ENCODE peak calls at places on chromosome 11, in eight cellular contexts. M is left cardiac atrium; T is stimulated activated CD8-positive, alpha-beta memory T cell treated with anti-CD3 and anti-CD28 coated beads, Interleukin-7, amount 100 ng/mL, for 48 hours; R is stimulated activated CD4-positive, alpha-beta T cell treated with anti-CD3 and anti-CD28 coated beads, Interleukin-4, amount 100 ng/mL, for 48 hours; D is AML-193; X is AG08396; L is cardiac fibroblast; N is COR-L47. B is an unnamed sample.

GRCh38 chr11:76048763-76049162 is 157.5 kb downstream of the WNT11 start:
- DNase-seq in M (no peak), T (peak; percentile 1), R (peak; percentile 9), D (no peak), X (no peak), L (no peak), N (peak; percentile 48), B (peak; percentile 33)

GRCh38 chr11:96655474-96655873 is 265.7 kb downstream of the JRKL start:
- DNase-seq in M (no peak), T (no peak), R (no peak), D (no peak), X (no peak), L (no peak), N (no peak), B (no peak)

GRCh38 chr11:93861808-93862207 is 11.4 kb upstream of the VSTM5 start:
- DNase-seq in M (peak; percentile 55), T (no peak), R (no peak), D (no peak), X (no peak), L (peak; percentile 45), N (no peak), B (no peak)

GRCh38 chr11:78350101-78350645 is 67.4 kb downstream of the GAB2 start:
- DNase-seq in M (no peak), T (no peak), R (no peak), D (peak; percentile 84), X (peak; percentile 10), L (peak; percentile 44), N (no peak), B (no peak)

GRCh38 chr11:106457727-106458126 is 380.3 kb downstream of the AASDHPPT start:
- DNase-seq in M (no peak), T (no peak), R (no peak), D (no peak), X (peak; percentile 10), L (peak; percentile 83), N (no peak), B (no peak)

GRCh38 chr11:102676086-102676485 is 29.5 kb downstream of the MMP27 start:
- DNase-seq in M (no peak), T (no peak), R (no peak), D (no peak), X (no peak), L (no peak), N (no peak), B (no peak)

GRCh38 chr11:26992031-26992541 is 1.8 kb upstream of the FIBIN start:
- DNase-seq in M (no peak), T (no peak), R (no peak), D (no peak), X (peak; percentile 74), L (peak; percentile 96), N (no peak), B (no peak)

GRCh38 chr11:12060385-12060980 is 49.9 kb upstream of the MICAL2 start:
- DNase-seq in M (no peak), T (no peak), R (no peak), D (no peak), X (no peak), L (no peak), N (no peak), B (no peak)

GRCh38 chr11:31649567-31649966 is 140.0 kb downstream of the ELP4 start:
- DNase-seq in M (no peak), T (no peak), R (no peak), D (no peak), X (no peak), L (no peak), N (peak; percentile 32), B (no peak)

GRCh38 chr11:101715281-101715680 is 131.5 kb upstream of the TRPC6 start:
- DNase-seq in M (no peak), T (no peak), R (no peak), D (no peak), X (no peak), L (no peak), N (no peak), B (no peak)

GRCh38 chr11:125435461-125436238 is 60.4 kb downstream of the FEZ1 start:
- DNase-seq in M (no peak), T (no peak), R (no peak), D (no peak), X (no peak), L (no peak), N (no peak), B (no peak)

GRCh38 chr11:12088047-12088481 is 22.3 kb upstream of the MICAL2 start:
- DNase-seq in M (peak; percentile 68), T (no peak), R (no peak), D (no peak), X (no peak), L (peak; percentile 93), N (no peak), B (peak; percentile 33)

GRCh38 chr11:90242894-90243416 is 20.1 kb upstream of the CHORDC1 start:
- DNase-seq in M (no peak), T (no peak), R (no peak), D (no peak), X (no peak), L (no peak), N (no peak), B (no peak)

GRCh38 chr11:74138572-74138971 is 32.2 kb downstream of the C2CD3 start:
- DNase-seq in M (no peak), T (no peak), R (no peak), D (no peak), X (peak; percentile 74), L (peak; percentile 97), N (no peak), B (peak; percentile 56)

GRCh38 chr11:110217478-110217877 is 78.9 kb downstream of the RDX start:
- DNase-seq in M (no peak), T (no peak), R (no peak), D (no peak), X (no peak), L (no peak), N (no peak), B (no peak)

GRCh38 chr11:74546752-74547151 is 45.6 kb upstream of the POLD3 start:
- DNase-seq in M (no peak), T (no peak), R (no peak), D (no peak), X (no peak), L (no peak), N (no peak), B (no peak)

GRCh38 chr11:111413849-111414248 is 34.8 kb upstream of the POU2AF1 start:
- DNase-seq in M (no peak), T (peak; percentile 51), R (peak; percentile 37), D (no peak), X (no peak), L (no peak), N (no peak), B (no peak)

GRCh38 chr11:61302550-61302949 is 7.4 kb upstream of the VWCE start:
- DNase-seq in M (no peak), T (no peak), R (no peak), D (no peak), X (no peak), L (no peak), N (no peak), B (no peak)

GRCh38 chr11:63564785-63565350 is 1.7 kb upstream of the PLAAT2 start:
- DNase-seq in M (no peak), T (no peak), R (no peak), D (no peak), X (no peak), L (no peak), N (no peak), B (no peak)

GRCh38 chr11:8045839-8046238 is 35.2 kb upstream of the TUB start:
- DNase-seq in M (no peak), T (no peak), R (no peak), D (no peak), X (no peak), L (no peak), N (no peak), B (no peak)

GRCh38 chr11:15430381-15430780 is 315.7 kb downstream of the INSC start:
- DNase-seq in M (no peak), T (no peak), R (no peak), D (no peak), X (no peak), L (no peak), N (no peak), B (no peak)

GRCh38 chr11:995058-995751 is 41.3 kb downstream of the MUC6 start:
- DNase-seq in M (no peak), T (no peak), R (no peak), D (no peak), X (no peak), L (no peak), N (no peak), B (no peak)

GRCh38 chr11:79456501-79456900 is 15.7 kb upstream of the TENM4 start:
- DNase-seq in M (no peak), T (no peak), R (no peak), D (no peak), X (no peak), L (no peak), N (no peak), B (no peak)

B was measured in RKO.